ENCODE peak calls at places on chromosome 7, in ten cellular contexts. One of them, this sample, is unnamed.

GRCh38 chr7:81094952-81095351 is 176.1 kb upstream of the SEMA3C start:
- DNase-seq in H1: no peak
- DNase-seq in Caco-2: no peak
- DNase-seq in osteoblast: no peak
- DNase-seq in effector memory CD4-positive, alpha-beta T cell: no peak
- DNase-seq in astrocyte: no peak
- DNase-seq in SK-N-SH: no peak
- DNase-seq in CD8-positive, alpha-beta T cell: no peak
- DNase-seq in astrocyte of the spinal cord: no peak
- DNase-seq in BJ: no peak
- DNase-seq in this sample: no peak

GRCh38 chr7:130272456-130273080 is 5.9 kb downstream of the CPA2 start:
- DNase-seq in H1: no peak
- DNase-seq in Caco-2: no peak
- DNase-seq in osteoblast: no peak
- DNase-seq in effector memory CD4-positive, alpha-beta T cell: no peak
- DNase-seq in astrocyte: no peak
- DNase-seq in SK-N-SH: no peak
- DNase-seq in CD8-positive, alpha-beta T cell: no peak
- DNase-seq in astrocyte of the spinal cord: no peak
- DNase-seq in BJ: no peak
- DNase-seq in this sample: peak; percentile 30

GRCh38 chr7:70881470-70881869 is 250.5 kb upstream of the GALNT17 start:
- DNase-seq in H1: no peak
- DNase-seq in Caco-2: no peak
- DNase-seq in osteoblast: no peak
- DNase-seq in effector memory CD4-positive, alpha-beta T cell: no peak
- DNase-seq in astrocyte: no peak
- DNase-seq in SK-N-SH: peak; percentile 25
- DNase-seq in CD8-positive, alpha-beta T cell: no peak
- DNase-seq in astrocyte of the spinal cord: no peak
- DNase-seq in BJ: no peak
- DNase-seq in this sample: no peak

GRCh38 chr7:105173586-105173985 is 159.6 kb downstream of the KMT2E start:
- DNase-seq in H1: no peak
- DNase-seq in Caco-2: no peak
- DNase-seq in osteoblast: no peak
- DNase-seq in effector memory CD4-positive, alpha-beta T cell: no peak
- DNase-seq in astrocyte: no peak
- DNase-seq in SK-N-SH: no peak
- DNase-seq in CD8-positive, alpha-beta T cell: no peak
- DNase-seq in astrocyte of the spinal cord: no peak
- DNase-seq in BJ: no peak
- DNase-seq in this sample: no peak

GRCh38 chr7:44486693-44487092 is 3.8 kb downstream of the NUDCD3 start:
- DNase-seq in H1: no peak
- DNase-seq in Caco-2: no peak
- DNase-seq in osteoblast: peak; percentile 75
- DNase-seq in effector memory CD4-positive, alpha-beta T cell: no peak
- DNase-seq in astrocyte: peak; percentile 28
- DNase-seq in SK-N-SH: no peak
- DNase-seq in CD8-positive, alpha-beta T cell: no peak
- DNase-seq in astrocyte of the spinal cord: no peak
- DNase-seq in BJ: no peak
- DNase-seq in this sample: no peak

GRCh38 chr7:134320201-134320600 is 3.5 kb upstream of the SLC35B4 start:
- DNase-seq in H1: no peak
- DNase-seq in Caco-2: no peak
- DNase-seq in osteoblast: no peak
- DNase-seq in effector memory CD4-positive, alpha-beta T cell: no peak
- DNase-seq in astrocyte: no peak
- DNase-seq in SK-N-SH: no peak
- DNase-seq in CD8-positive, alpha-beta T cell: no peak
- DNase-seq in astrocyte of the spinal cord: no peak
- DNase-seq in BJ: no peak
- DNase-seq in this sample: no peak

GRCh38 chr7:130063036-130063435 is 7.3 kb upstream of the KLHDC10 start:
- DNase-seq in H1: peak; percentile 17
- DNase-seq in Caco-2: peak; percentile 66
- DNase-seq in osteoblast: no peak
- DNase-seq in effector memory CD4-positive, alpha-beta T cell: peak; percentile 26
- DNase-seq in astrocyte: no peak
- DNase-seq in SK-N-SH: peak; percentile 70
- DNase-seq in CD8-positive, alpha-beta T cell: peak; percentile 79
- DNase-seq in astrocyte of the spinal cord: peak; percentile 42
- DNase-seq in BJ: no peak
- DNase-seq in this sample: peak; percentile 81

GRCh38 chr7:1458676-1459511 is at the start of gene MICALL2:
- DNase-seq in H1: no peak
- DNase-seq in Caco-2: peak; percentile 51
- DNase-seq in osteoblast: peak; percentile 100
- DNase-seq in effector memory CD4-positive, alpha-beta T cell: peak; percentile 17
- DNase-seq in astrocyte: peak; percentile 71
- DNase-seq in SK-N-SH: peak; percentile 87
- DNase-seq in CD8-positive, alpha-beta T cell: peak; percentile 30
- DNase-seq in astrocyte of the spinal cord: peak; percentile 88
- DNase-seq in BJ: no peak
- DNase-seq in this sample: no peak

GRCh38 chr7:128694742-128695141 is 22.6 kb downstream of the GARIN1A start:
- DNase-seq in H1: no peak
- DNase-seq in Caco-2: no peak
- DNase-seq in osteoblast: no peak
- DNase-seq in effector memory CD4-positive, alpha-beta T cell: no peak
- DNase-seq in astrocyte: no peak
- DNase-seq in SK-N-SH: no peak
- DNase-seq in CD8-positive, alpha-beta T cell: no peak
- DNase-seq in astrocyte of the spinal cord: no peak
- DNase-seq in BJ: no peak
- DNase-seq in this sample: no peak

GRCh38 chr7:2689951-2690705 is 2.1 kb downstream of the AMZ1 start:
- DNase-seq in H1: no peak
- DNase-seq in Caco-2: no peak
- DNase-seq in osteoblast: peak; percentile 92
- DNase-seq in effector memory CD4-positive, alpha-beta T cell: no peak
- DNase-seq in astrocyte: peak; percentile 58
- DNase-seq in SK-N-SH: no peak
- DNase-seq in CD8-positive, alpha-beta T cell: no peak
- DNase-seq in astrocyte of the spinal cord: peak; percentile 38
- DNase-seq in BJ: peak; percentile 17
- DNase-seq in this sample: no peak

GRCh38 chr7:77444123-77444522 is 28.0 kb upstream of the GSAP start:
- DNase-seq in H1: no peak
- DNase-seq in Caco-2: no peak
- DNase-seq in osteoblast: no peak
- DNase-seq in effector memory CD4-positive, alpha-beta T cell: no peak
- DNase-seq in astrocyte: peak; percentile 53
- DNase-seq in SK-N-SH: no peak
- DNase-seq in CD8-positive, alpha-beta T cell: no peak
- DNase-seq in astrocyte of the spinal cord: peak; percentile 55
- DNase-seq in BJ: no peak
- DNase-seq in this sample: no peak

GRCh38 chr7:39428221-39428620 is 138.0 kb upstream of the YAE1 start:
- DNase-seq in H1: no peak
- DNase-seq in Caco-2: peak; percentile 30
- DNase-seq in osteoblast: no peak
- DNase-seq in effector memory CD4-positive, alpha-beta T cell: no peak
- DNase-seq in astrocyte: peak; percentile 67
- DNase-seq in SK-N-SH: no peak
- DNase-seq in CD8-positive, alpha-beta T cell: no peak
- DNase-seq in astrocyte of the spinal cord: peak; percentile 72
- DNase-seq in BJ: peak; percentile 75
- DNase-seq in this sample: no peak

GRCh38 chr7:44394636-44395035 is 69.2 kb upstream of the CAMK2B start:
- DNase-seq in H1: no peak
- DNase-seq in Caco-2: no peak
- DNase-seq in osteoblast: no peak
- DNase-seq in effector memory CD4-positive, alpha-beta T cell: no peak
- DNase-seq in astrocyte: no peak
- DNase-seq in SK-N-SH: no peak
- DNase-seq in CD8-positive, alpha-beta T cell: no peak
- DNase-seq in astrocyte of the spinal cord: no peak
- DNase-seq in BJ: no peak
- DNase-seq in this sample: no peak

GRCh38 chr7:25636871-25637283 is 408.6 kb upstream of the NPVF start:
- DNase-seq in H1: no peak
- DNase-seq in Caco-2: no peak
- DNase-seq in osteoblast: no peak
- DNase-seq in effector memory CD4-positive, alpha-beta T cell: no peak
- DNase-seq in astrocyte: no peak
- DNase-seq in SK-N-SH: peak; percentile 25
- DNase-seq in CD8-positive, alpha-beta T cell: no peak
- DNase-seq in astrocyte of the spinal cord: no peak
- DNase-seq in BJ: no peak
- DNase-seq in this sample: no peak

GRCh38 chr7:77188736-77189429 is 10.7 kb downstream of the FGL2 start:
- DNase-seq in H1: no peak
- DNase-seq in Caco-2: no peak
- DNase-seq in osteoblast: no peak
- DNase-seq in effector memory CD4-positive, alpha-beta T cell: no peak
- DNase-seq in astrocyte: no peak
- DNase-seq in SK-N-SH: no peak
- DNase-seq in CD8-positive, alpha-beta T cell: no peak
- DNase-seq in astrocyte of the spinal cord: no peak
- DNase-seq in BJ: no peak
- DNase-seq in this sample: no peak

GRCh38 chr7:35021445-35021844 is 15.8 kb downstream of the DPY19L1 start:
- DNase-seq in H1: no peak
- DNase-seq in Caco-2: no peak
- DNase-seq in osteoblast: no peak
- DNase-seq in effector memory CD4-positive, alpha-beta T cell: no peak
- DNase-seq in astrocyte: no peak
- DNase-seq in SK-N-SH: no peak
- DNase-seq in CD8-positive, alpha-beta T cell: no peak
- DNase-seq in astrocyte of the spinal cord: no peak
- DNase-seq in BJ: no peak
- DNase-seq in this sample: no peak

GRCh38 chr7:2571409-2571808 is 12.6 kb downstream of the IQCE start:
- DNase-seq in H1: no peak
- DNase-seq in Caco-2: no peak
- DNase-seq in osteoblast: no peak
- DNase-seq in effector memory CD4-positive, alpha-beta T cell: no peak
- DNase-seq in astrocyte: no peak
- DNase-seq in SK-N-SH: no peak
- DNase-seq in CD8-positive, alpha-beta T cell: no peak
- DNase-seq in astrocyte of the spinal cord: no peak
- DNase-seq in BJ: no peak
- DNase-seq in this sample: no peak

GRCh38 chr7:47191876-47192291 is 390.0 kb downstream of the TNS3 start:
- DNase-seq in H1: no peak
- DNase-seq in Caco-2: no peak
- DNase-seq in osteoblast: no peak
- DNase-seq in effector memory CD4-positive, alpha-beta T cell: no peak
- DNase-seq in astrocyte: no peak
- DNase-seq in SK-N-SH: no peak
- DNase-seq in CD8-positive, alpha-beta T cell: no peak
- DNase-seq in astrocyte of the spinal cord: no peak
- DNase-seq in BJ: no peak
- DNase-seq in this sample: no peak

GRCh38 chr7:4958477-4959301 is at the start of gene MMD2:
- DNase-seq in H1: no peak
- DNase-seq in Caco-2: no peak
- DNase-seq in osteoblast: no peak
- DNase-seq in effector memory CD4-positive, alpha-beta T cell: no peak
- DNase-seq in astrocyte: no peak
- DNase-seq in SK-N-SH: peak; percentile 92
- DNase-seq in CD8-positive, alpha-beta T cell: no peak
- DNase-seq in astrocyte of the spinal cord: no peak
- DNase-seq in BJ: no peak
- DNase-seq in this sample: peak; percentile 74
- H3K4me3 ChIP-seq in H1: peak within 1 kb of the TSS; percentile 34
- H3K4me3 ChIP-seq in Caco-2: no peak within 1 kb of the TSS
- H3K4me3 ChIP-seq in osteoblast: no peak within 1 kb of the TSS
- H3K4me3 ChIP-seq in effector memory CD4-positive, alpha-beta T cell: no peak within 1 kb of the TSS
- H3K4me3 ChIP-seq in astrocyte: no peak within 1 kb of the TSS
- H3K4me3 ChIP-seq in SK-N-SH: peak within 1 kb of the TSS; percentile 41
- H3K4me3 ChIP-seq in CD8-positive, alpha-beta T cell: no peak within 1 kb of the TSS
- H3K4me3 ChIP-seq in astrocyte of the spinal cord: no peak within 1 kb of the TSS
- H3K4me3 ChIP-seq in BJ: no peak within 1 kb of the TSS
- H3K4me3 ChIP-seq in this sample: peak within 1 kb of the TSS; percentile 61

GRCh38 chr7:151877911-151878835 is 1.3 kb upstream of the PRKAG2 start:
- DNase-seq in H1: no peak
- DNase-seq in Caco-2: no peak
- DNase-seq in osteoblast: no peak
- DNase-seq in effector memory CD4-positive, alpha-beta T cell: no peak
- DNase-seq in astrocyte: no peak
- DNase-seq in SK-N-SH: peak; percentile 73
- DNase-seq in CD8-positive, alpha-beta T cell: no peak
- DNase-seq in astrocyte of the spinal cord: no peak
- DNase-seq in BJ: no peak
- DNase-seq in this sample: no peak
- H3K4me3 ChIP-seq in H1: peak overlapping the region; percentile 38
- H3K4me3 ChIP-seq in Caco-2: peak overlapping the region; percentile 83
- H3K4me3 ChIP-seq in osteoblast: no peak overlapping the region
- H3K4me3 ChIP-seq in effector memory CD4-positive, alpha-beta T cell: peak overlapping the region; percentile 99
- H3K4me3 ChIP-seq in astrocyte: no peak overlapping the region
- H3K4me3 ChIP-seq in SK-N-SH: peak overlapping the region; percentile 64
- H3K4me3 ChIP-seq in CD8-positive, alpha-beta T cell: peak overlapping the region; percentile 71
- H3K4me3 ChIP-seq in astrocyte of the spinal cord: no peak overlapping the region
- H3K4me3 ChIP-seq in BJ: no peak overlapping the region
- H3K4me3 ChIP-seq in this sample: no peak overlapping the region

GRCh38 chr7:86643478-86644281 is at the start of gene GRM3:
- DNase-seq in H1: no peak
- DNase-seq in Caco-2: no peak
- DNase-seq in osteoblast: no peak
- DNase-seq in effector memory CD4-positive, alpha-beta T cell: no peak
- DNase-seq in astrocyte: no peak
- DNase-seq in SK-N-SH: peak; percentile 79
- DNase-seq in CD8-positive, alpha-beta T cell: no peak
- DNase-seq in astrocyte of the spinal cord: peak; percentile 5
- DNase-seq in BJ: no peak
- DNase-seq in this sample: peak; percentile 30
- H3K4me3 ChIP-seq in H1: peak within 1 kb of the TSS; percentile 68
- H3K4me3 ChIP-seq in Caco-2: no peak within 1 kb of the TSS
- H3K4me3 ChIP-seq in osteoblast: no peak within 1 kb of the TSS
- H3K4me3 ChIP-seq in effector memory CD4-positive, alpha-beta T cell: no peak within 1 kb of the TSS
- H3K4me3 ChIP-seq in astrocyte: peak within 1 kb of the TSS; percentile 39
- H3K4me3 ChIP-seq in SK-N-SH: peak within 1 kb of the TSS; percentile 35
- H3K4me3 ChIP-seq in CD8-positive, alpha-beta T cell: no peak within 1 kb of the TSS
- H3K4me3 ChIP-seq in astrocyte of the spinal cord: peak within 1 kb of the TSS; percentile 10
- H3K4me3 ChIP-seq in BJ: no peak within 1 kb of the TSS
- H3K4me3 ChIP-seq in this sample: peak within 1 kb of the TSS; percentile 18

DNA sequence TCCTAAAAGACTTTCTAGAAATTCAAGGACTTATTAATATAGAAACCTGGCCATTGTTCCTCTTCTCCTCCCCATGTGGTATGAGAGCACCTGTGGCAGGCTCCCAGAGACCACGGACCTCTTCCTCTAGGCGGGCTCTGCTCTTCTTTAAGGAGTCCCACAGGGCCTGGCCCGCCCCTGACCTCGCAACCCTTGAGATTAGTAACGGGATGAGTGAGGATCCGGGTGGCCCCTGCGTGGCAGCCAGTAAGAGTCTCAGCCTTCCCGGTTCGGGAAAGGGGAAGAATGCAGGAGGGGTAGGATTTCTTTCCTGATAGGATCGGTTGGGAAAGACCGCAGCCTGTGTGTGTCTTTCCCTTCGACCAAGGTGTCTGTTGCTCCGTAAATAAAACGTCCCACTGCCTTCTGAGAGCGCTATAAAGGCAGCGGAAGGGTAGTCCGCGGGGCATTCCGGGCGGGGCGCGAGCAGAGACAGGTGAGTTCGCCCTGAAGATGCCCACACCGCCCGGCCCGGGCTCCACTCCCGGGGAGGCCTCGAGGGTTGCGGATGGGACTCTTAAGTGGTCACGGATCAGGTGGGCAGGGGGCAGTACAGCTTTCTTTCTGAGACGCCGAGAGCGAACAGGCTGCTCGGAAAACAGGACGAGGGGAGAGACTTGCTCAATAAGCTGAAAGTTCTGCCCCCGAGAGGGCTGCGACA is at the start of gene SLC26A4:
- DNase-seq in H1: no peak
- DNase-seq in Caco-2: no peak
- DNase-seq in osteoblast: peak; percentile 47
- DNase-seq in effector memory CD4-positive, alpha-beta T cell: no peak
- DNase-seq in astrocyte: no peak
- DNase-seq in SK-N-SH: peak; percentile 62
- DNase-seq in CD8-positive, alpha-beta T cell: no peak
- DNase-seq in astrocyte of the spinal cord: no peak
- DNase-seq in BJ: no peak
- DNase-seq in this sample: no peak
- H3K4me3 ChIP-seq in H1: peak within 1 kb of the TSS; percentile 43
- H3K4me3 ChIP-seq in Caco-2: peak within 1 kb of the TSS; percentile 57
- H3K4me3 ChIP-seq in osteoblast: peak within 1 kb of the TSS; percentile 71
- H3K4me3 ChIP-seq in effector memory CD4-positive, alpha-beta T cell: peak within 1 kb of the TSS; percentile 62
- H3K4me3 ChIP-seq in astrocyte: peak within 1 kb of the TSS; percentile 68
- H3K4me3 ChIP-seq in SK-N-SH: peak within 1 kb of the TSS; percentile 65
- H3K4me3 ChIP-seq in CD8-positive, alpha-beta T cell: peak within 1 kb of the TSS; percentile 48
- H3K4me3 ChIP-seq in astrocyte of the spinal cord: peak within 1 kb of the TSS; percentile 37
- H3K4me3 ChIP-seq in BJ: peak within 1 kb of the TSS; percentile 54
- H3K4me3 ChIP-seq in this sample: peak within 1 kb of the TSS; percentile 59

This sample was measured in WERI-Rb-1.